ENCODE peak calls at places on chromosomes 5 and 9, in four cellular contexts. V is OCI-LY7, N is GM23338, E is heart left ventricle. S is an unnamed sample. For H3K4me1, the result is how much of the 10 kb centered on the place peaks cover.

GRCh38 chr9:72292874-72293607 is 72.0 kb downstream of the ZFAND5 start:
- DNase-seq in N (no peak), V (no peak), E (no peak), S (no peak)

GRCh38 chr5:57298985-57299491 is 125.2 kb downstream of the GPBP1 start:
- DNase-seq in N (peak), E (no peak), V (peak), S (no peak)

GRCh38 chr5:99032234-99033013 is 103.6 kb upstream of the CHD1 start:
- DNase-seq in N (peak), V (peak), E (peak), S (no peak)

GRCh38 chr9:131720330-131720729 is 19.5 kb downstream of the RAPGEF1 start:
- DNase-seq in N (no peak), V (no peak), E (no peak), S (no peak)

GRCh38 chr9:5085993-5086392 is 99.4 kb downstream of the INSL6 start:
- DNase-seq in V (no peak), E (no peak), N (peak), S (peak)

GRCh38 chr5:79973511-79973910 is 17.6 kb downstream of the MTX3 start:
- DNase-seq in V (no peak), E (no peak), N (no peak), S (no peak)

GRCh38 chr9:118575341-118576070 is 793.7 kb downstream of the BRINP1 start:
- DNase-seq in E (no peak), V (no peak), N (no peak), S (no peak)

GRCh38 chr5:178787889-178788288 is 57.4 kb upstream of the ZNF354A start:
- DNase-seq in E (no peak), V (no peak), N (no peak), S (no peak)

GRCh38 chr9:82721596-82721995 is 341.3 kb downstream of the RASEF start:
- DNase-seq in N (no peak), V (no peak), E (no peak), S (no peak)

GRCh38 chr5:60844429-60844890 is 391 bp upstream of the ELOVL7 start:
- DNase-seq in E (no peak), N (peak), V (no peak), S (no peak)

GRCh38 chr9:107465467-107466451 is 23.8 kb downstream of the KLF4 start:
- DNase-seq in N (peak), E (peak), V (no peak), S (peak)

GRCh38 chr5:1009359-1010180 is 968 bp downstream of the NKD2 start:
- DNase-seq in E (peak), N (no peak), V (no peak), S (peak)

GRCh38 chr5:122091942-122092600 is 14.0 kb upstream of the LOX start:
- DNase-seq in N (peak), E (no peak), V (no peak), S (no peak)

GRCh38 chr9:92952861-92953620 is 5.7 kb downstream of the FGD3 start:
- DNase-seq in E (no peak), N (no peak), V (no peak), S (no peak)

DNA sequence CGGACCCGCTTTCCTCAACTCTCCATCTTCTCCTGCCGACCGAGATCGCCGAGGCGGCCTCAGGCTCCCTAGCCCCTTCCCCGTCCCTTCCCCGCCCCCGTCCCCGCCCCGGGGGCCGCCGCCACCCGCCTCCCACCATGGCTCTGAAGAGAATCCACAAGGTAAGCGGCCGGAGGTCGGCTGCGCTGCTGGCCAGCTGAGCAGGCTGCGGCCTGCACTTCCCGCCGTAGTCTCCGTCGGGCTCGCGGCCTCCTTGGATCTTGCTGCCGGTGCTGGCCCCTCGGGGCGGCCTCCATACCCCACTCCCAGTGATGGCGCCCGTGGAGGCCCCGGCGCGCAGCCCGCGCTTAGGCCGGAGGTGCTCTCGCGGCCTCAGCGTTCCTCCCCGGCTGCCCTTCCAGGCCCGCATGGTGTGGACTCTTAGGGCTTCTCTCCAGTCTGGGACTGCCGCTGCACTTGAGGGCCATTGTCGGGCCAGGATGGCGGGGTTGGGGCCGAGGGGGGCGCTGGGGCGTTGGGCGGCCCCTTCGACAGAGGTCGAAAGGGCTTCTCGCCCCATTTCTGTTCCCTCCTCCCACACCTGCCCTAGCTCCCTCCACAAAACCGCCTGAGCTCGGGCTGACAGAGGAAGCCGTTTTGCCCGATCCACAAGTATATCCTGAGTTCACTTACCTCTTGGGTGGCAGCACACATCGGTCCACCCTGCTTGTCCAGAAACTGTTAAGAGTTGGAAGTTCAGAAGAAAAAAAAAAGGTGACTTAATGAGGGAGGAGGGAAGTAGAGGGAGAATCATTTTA is 714 bp downstream of the UBE2D2 start:
- DNase-seq in E (peak), N (peak), V (peak), S (no peak)
- H3K4me1 ChIP-seq in E (half or more), N (under half), V (under half), S (under half)

GRCh38 chr5:14158890-14159666 is 15.9 kb downstream of the TRIO start:
- DNase-seq in V (no peak), N (no peak), E (no peak), S (no peak)

GRCh38 chr5:14156611-14157493 is 13.7 kb downstream of the TRIO start:
- DNase-seq in N (no peak), V (peak), E (no peak), S (no peak)

GRCh38 chr5:14155730-14156129 is 12.6 kb downstream of the TRIO start:
- DNase-seq in N (no peak), V (no peak), E (no peak), S (no peak)

GRCh38 chr5:14155075-14155474 is 11.9 kb downstream of the TRIO start:
- DNase-seq in N (no peak), E (no peak), V (peak), S (no peak)

GRCh38 chr5:14157494-14157782 is 14.3 kb downstream of the TRIO start:
- DNase-seq in N (no peak), E (no peak), V (no peak), S (no peak)
- H3K4me3 ChIP-seq in N (no peak), E (no peak), V (no peak), S (no peak)

GRCh38 chr5:37988454-37989046 is 148.7 kb upstream of the GDNF start:
- DNase-seq in V (no peak), N (no peak), E (no peak), S (no peak)
- H3K4me1 ChIP-seq in V (under half), N (under half), E (under half), S (under half)

GRCh38 chr9:96217358-96217755 is 84.6 kb downstream of the HSD17B3 start:
- DNase-seq in E (peak), V (no peak), N (no peak), S (peak)

GRCh38 chr9:96219615-96220257 is 82.2 kb downstream of the HSD17B3 start:
- DNase-seq in N (peak), E (peak), V (peak), S (peak)

GRCh38 chr9:96216618-96217017 is 85.4 kb downstream of the HSD17B3 start:
- DNase-seq in E (no peak), V (no peak), N (no peak), S (no peak)

GRCh38 chr9:96217756-96218693 is 84.0 kb downstream of the HSD17B3 start:
- DNase-seq in N (peak), E (peak), V (peak), S (peak)

DNA sequence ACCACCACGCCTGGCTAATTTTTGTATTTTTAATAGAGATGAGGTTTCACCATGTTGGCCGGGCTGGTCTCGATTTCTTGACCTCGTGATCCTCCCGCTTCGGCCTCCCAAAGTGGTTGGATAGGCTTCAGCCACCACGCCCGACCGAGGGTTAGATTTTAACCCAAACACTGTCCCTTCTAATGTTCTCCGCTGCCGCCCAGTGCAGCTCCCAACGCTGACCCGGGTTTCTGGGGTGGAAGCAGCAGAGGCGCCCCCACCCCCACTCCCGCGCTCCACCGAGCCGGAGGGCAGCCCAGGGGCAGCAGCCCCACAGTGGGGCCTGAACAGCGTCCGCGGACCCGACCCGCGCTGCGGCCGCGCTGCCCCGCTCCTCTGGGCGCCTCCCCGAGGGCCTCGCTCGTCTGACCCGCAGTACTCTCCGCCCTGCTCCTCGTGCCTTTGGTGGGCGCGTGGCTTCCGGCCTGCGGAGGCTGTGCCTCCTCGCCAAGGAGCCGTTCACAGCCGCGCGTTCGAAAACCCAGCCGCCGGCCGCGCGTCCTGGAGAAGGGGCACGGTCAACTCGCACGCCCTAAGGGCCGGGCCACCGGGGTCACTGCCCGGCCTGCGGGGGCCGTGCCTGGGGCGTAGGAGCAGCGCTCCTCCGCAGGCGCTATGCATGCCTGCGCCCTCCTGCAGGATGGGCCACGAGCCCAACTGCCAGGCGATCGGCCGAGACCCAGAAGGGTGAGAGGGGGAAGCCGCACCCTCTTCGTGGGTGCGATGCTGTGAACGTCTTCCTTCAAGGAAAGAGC is 83.0 kb downstream of the HSD17B3 start:
- DNase-seq in E (no peak), V (no peak), N (peak), S (no peak)
- H3K4me3 ChIP-seq in E (no peak), V (no peak), N (peak), S (peak)

DNA sequence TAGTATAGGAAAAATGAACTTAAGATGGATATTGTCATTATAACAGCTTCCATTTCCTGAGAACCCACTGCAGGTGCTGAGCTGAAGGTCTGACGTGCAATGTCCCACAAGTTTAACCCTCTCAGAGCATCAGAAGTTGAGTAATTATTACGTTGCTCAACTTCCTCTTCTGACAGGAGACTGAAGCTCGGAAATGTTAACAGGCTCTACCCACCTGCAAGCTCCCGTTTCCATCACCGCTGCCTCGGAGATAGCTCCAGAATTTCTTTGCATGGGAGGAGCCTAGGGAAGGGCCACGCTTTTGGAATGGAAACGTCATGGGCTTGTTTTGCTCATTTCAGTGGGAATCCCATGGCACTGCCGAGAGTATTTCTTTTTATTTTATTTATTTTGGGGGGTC is 1.0 kb upstream of the NTMT1 start:
- DNase-seq in E (no peak), N (no peak), V (peak), S (no peak)
- H3K4me1 ChIP-seq in E (half or more), N (under half), V (under half), S (under half)

DNA sequence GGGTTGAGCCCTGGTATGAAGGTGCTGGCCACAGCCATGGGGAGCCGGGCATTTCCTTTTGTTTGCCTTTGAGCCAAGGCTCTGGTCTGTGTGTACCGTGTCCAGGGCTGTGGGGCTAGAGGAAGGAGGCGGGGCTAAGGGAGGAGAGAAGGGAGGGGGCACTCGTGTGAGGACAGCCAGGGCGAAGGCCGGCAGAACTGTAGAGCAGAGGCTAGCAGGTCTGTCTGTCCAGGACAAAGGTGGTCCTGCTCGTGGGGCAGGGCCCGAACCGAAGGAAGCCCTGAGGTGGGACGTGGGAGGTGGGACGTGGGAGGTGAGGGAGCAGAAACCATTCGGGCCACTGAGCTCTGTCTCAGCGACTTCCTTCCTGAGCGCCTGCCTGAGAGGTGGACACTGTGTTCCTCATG is 41.3 kb upstream of the TESK1 start:
- DNase-seq in V (no peak), E (no peak), N (peak), S (peak)
- H3K4me3 ChIP-seq in V (no peak), E (no peak), N (no peak), S (peak)

S was measured in kidney.